ENCODE peak calls at places on chromosomes 7 and 10, in eight cellular contexts. K is naive thymus-derived CD8-positive, alpha-beta T cell; L is cardiac fibroblast; J is left ventricle myocardium inferior; Q is M059J; A is activated T-cell treated with anti-CD3 and anti-CD28 coated beads, Interleukin-2, amount 50 U/mL, for 4 hours; C is GM19239; Y is T-helper 1 cell. U is an unnamed sample.

GRCh38 chr7:27115161-27116018 is 12.9 kb upstream of the HOXA2 start:
- DNase-seq in K (no peak), L (no peak), J (no peak), Q (peak; percentile 83), A (no peak), C (no peak), Y (no peak), U (no peak)

GRCh38 chr10:49151025-49151445 is 17.2 kb upstream of the FAM170B start:
- DNase-seq in K (no peak), L (no peak), J (no peak), Q (no peak), A (no peak), C (no peak), Y (no peak), U (no peak)

GRCh38 chr7:4616116-4616515 is 66.0 kb upstream of the FOXK1 start:
- DNase-seq in K (no peak), L (no peak), J (no peak), Q (no peak), A (no peak), C (no peak), Y (no peak), U (no peak)

GRCh38 chr10:60480865-60481563 is 91.3 kb upstream of the ANK3 start:
- DNase-seq in K (no peak), L (peak; percentile 92), J (no peak), Q (peak; percentile 83), A (no peak), C (no peak), Y (no peak), U (no peak)

GRCh38 chr10:125567529-125567928 is 115.4 kb downstream of the TEX36 start:
- DNase-seq in K (no peak), L (no peak), J (no peak), Q (no peak), A (no peak), C (no peak), Y (no peak), U (no peak)

GRCh38 chr10:80265740-80266512 is 23.5 kb downstream of the MAT1A start:
- DNase-seq in K (no peak), L (no peak), J (no peak), Q (no peak), A (no peak), C (no peak), Y (no peak), U (no peak)

GRCh38 chr7:100371561-100372171 is 1.6 kb upstream of the PILRA start:
- DNase-seq in K (no peak), L (no peak), J (no peak), Q (no peak), A (no peak), C (no peak), Y (no peak), U (no peak)

GRCh38 chr7:115009139-115009538 is 87.2 kb downstream of the MDFIC start:
- DNase-seq in K (no peak), L (no peak), J (no peak), Q (no peak), A (no peak), C (no peak), Y (peak; percentile 81), U (peak; percentile 11)

GRCh38 chr7:114886241-114886640 is 35.7 kb upstream of the MDFIC start:
- DNase-seq in K (no peak), L (no peak), J (no peak), Q (no peak), A (no peak), C (no peak), Y (no peak), U (no peak)

GRCh38 chr10:96014473-96015102 is 28.8 kb upstream of the CCNJ start:
- DNase-seq in K (no peak), L (no peak), J (no peak), Q (no peak), A (no peak), C (no peak), Y (no peak), U (no peak)

GRCh38 chr10:32004161-32004591 is 52.0 kb downstream of the KIF5B start:
- DNase-seq in K (no peak), L (no peak), J (peak; percentile 20), Q (peak; percentile 5), A (no peak), C (no peak), Y (no peak), U (no peak)

GRCh38 chr10:30984563-30985328 is 46.9 kb downstream of the ZNF438 start:
- DNase-seq in K (no peak), L (peak; percentile 73), J (no peak), Q (peak; percentile 66), A (no peak), C (no peak), Y (no peak), U (no peak)

U was measured in naive thymus-derived CD4-positive, alpha-beta T cell.